ENCODE peak calls at places on chromosomes 16 and 17, in six cellular contexts. H is IMR-90, P is mesenchymal stem cell, W is H1, B is mesendoderm, R is H9. N is an unnamed sample.

GRCh38 chr16:66289986-66290385 is 76.5 kb upstream of the CDH5 start:
- DNase-seq in B (no peak), H (no peak), P (no peak), R (no peak), W (no peak), N (no peak)

GRCh38 chr16:60642956-60643355 is 1393.3 kb downstream of the CDH8 start:
- DNase-seq in P (no peak), H (no peak), B (peak; percentile 8), W (no peak), R (no peak), N (no peak)

GRCh38 chr17:50765454-50766221 is 1.7 kb downstream of the ANKRD40CL start:
- DNase-seq in R (no peak), H (no peak), P (no peak), B (no peak), W (no peak), N (no peak)

GRCh38 chr17:74746376-74746775 is 2.1 kb upstream of the NHERF1 start:
- DNase-seq in W (no peak), P (peak; percentile 38), R (peak; percentile 29), B (peak; percentile 96), H (no peak), N (no peak)

GRCh38 chr16:69366431-69366830 is 14.8 kb upstream of the TMED6 start:
- DNase-seq in B (no peak), P (no peak), R (no peak), W (no peak), H (no peak), N (no peak)

GRCh38 chr16:10009691-10010090 is 172.5 kb downstream of the GRIN2A start:
- DNase-seq in H (no peak), P (no peak), R (no peak), B (no peak), W (no peak), N (no peak)

GRCh38 chr16:17475104-17475503 is 4.3 kb upstream of the XYLT1 start:
- DNase-seq in H (no peak), P (no peak), R (no peak), B (no peak), W (no peak), N (no peak)

GRCh38 chr16:86874141-86874540 is 295.8 kb downstream of the FOXL1 start:
- DNase-seq in H (no peak), W (peak; percentile 19), R (peak; percentile 74), B (peak; percentile 42), P (peak; percentile 40), N (no peak)

GRCh38 chr17:13727441-13728171 is 125.9 kb upstream of the HS3ST3A1 start:
- DNase-seq in H (peak; percentile 80), R (no peak), P (peak; percentile 79), W (no peak), B (no peak), N (no peak)

GRCh38 chr16:19583665-19584300 is 28.3 kb downstream of the VPS35L start:
- DNase-seq in B (peak; percentile 67), P (peak; percentile 58), R (no peak), W (no peak), H (peak; percentile 55), N (peak; percentile 20)

GRCh38 chr16:58500329-58501241 is 642 bp downstream of the NDRG4 start:
- DNase-seq in H (no peak), W (no peak), B (peak; percentile 52), R (peak; percentile 56), P (peak; percentile 39), N (no peak)

GRCh38 chr17:78779848-78780247 is 2.2 kb downstream of the CYTH1 start:
- DNase-seq in B (no peak), R (no peak), P (no peak), W (no peak), H (no peak), N (no peak)

GRCh38 chr17:43517615-43518386 is 28.3 kb downstream of the ETV4 start:
- DNase-seq in P (peak; percentile 22), H (peak; percentile 67), W (no peak), R (no peak), B (no peak), N (no peak)

GRCh38 chr16:695355-696089 is 5.3 kb upstream of the WDR24 start:
- DNase-seq in B (no peak), W (no peak), R (peak; percentile 62), H (no peak), P (no peak), N (no peak)

GRCh38 chr16:8882041-8882617 is at the start of gene LITAFD:
- DNase-seq in P (no peak), H (no peak), B (no peak), R (no peak), W (no peak), N (no peak)

GRCh38 chr16:50246299-50247122 is 19.8 kb upstream of the ADCY7 start:
- DNase-seq in R (no peak), W (no peak), H (no peak), P (peak; percentile 19), B (peak; percentile 41), N (no peak)

GRCh38 chr16:27110524-27110896 is 43.8 kb downstream of the C16orf82 start:
- DNase-seq in H (no peak), P (peak; percentile 2), B (no peak), W (no peak), R (no peak), N (no peak)

GRCh38 chr16:23134274-23134673 is 15.0 kb downstream of the USP31 start:
- DNase-seq in W (no peak), B (no peak), R (no peak), P (no peak), H (no peak), N (no peak)

GRCh38 chr17:3951420-3951819 is 12.8 kb downstream of the ATP2A3 start:
- DNase-seq in W (no peak), P (no peak), B (no peak), R (no peak), H (no peak), N (no peak)

GRCh38 chr17:16918443-16918842 is 53.5 kb downstream of the TNFRSF13B start:
- DNase-seq in W (no peak), H (no peak), P (no peak), B (no peak), R (no peak), N (no peak)

GRCh38 chr17:16917995-16918394 is 53.9 kb downstream of the TNFRSF13B start:
- DNase-seq in R (no peak), H (no peak), B (no peak), W (no peak), P (no peak), N (no peak)

GRCh38 chr17:16919663-16920627 is 52.0 kb downstream of the TNFRSF13B start:
- DNase-seq in P (no peak), W (no peak), H (no peak), R (peak; percentile 90), B (peak; percentile 85), N (no peak)

GRCh38 chr17:16922386-16923096 is 49.4 kb downstream of the TNFRSF13B start:
- DNase-seq in B (peak; percentile 47), R (no peak), W (no peak), P (no peak), H (peak; percentile 8), N (no peak)

GRCh38 chr17:16920628-16921020 is 51.3 kb downstream of the TNFRSF13B start:
- DNase-seq in H (no peak), W (no peak), R (no peak), P (no peak), B (no peak), N (no peak)
- H2BK120ac ChIP-seq in H (no peak overlapping the region), W (no peak overlapping the region), R (no peak overlapping the region), P (no peak overlapping the region), B (no peak overlapping the region), N (no peak overlapping the region)

GRCh38 chr17:31320231-31320630 is 1.2 kb downstream of the EVI2A start:
- DNase-seq in P (no peak), W (no peak), R (no peak), B (no peak), H (no peak), N (no peak)

GRCh38 chr17:31321481-31321880 is at the start of gene EVI2A:
- DNase-seq in W (no peak), H (peak; percentile 88), R (no peak), B (peak; percentile 7), P (peak; percentile 92), N (no peak)

GRCh38 chr17:31321971-31322370 is 549 bp upstream of the EVI2A start:
- DNase-seq in P (no peak), R (no peak), H (no peak), B (no peak), W (no peak), N (no peak)

GRCh38 chr17:31319253-31319661 is 2.2 kb downstream of the EVI2A start:
- DNase-seq in B (no peak), R (no peak), W (no peak), P (no peak), H (no peak), N (no peak)

GRCh38 chr17:31320791-31321190 is 631 bp downstream of the EVI2A start:
- DNase-seq in H (peak; percentile 37), P (peak; percentile 70), R (no peak), B (no peak), W (no peak), N (no peak)
- H2BK15ac ChIP-seq in H (no peak overlapping the region), P (no peak overlapping the region), R (no peak overlapping the region), B (no peak overlapping the region), W (no peak overlapping the region), N (no peak overlapping the region)

GRCh38 chr16:77236063-77236511 is 36.9 kb downstream of the SYCE1L start:
- DNase-seq in H (peak; percentile 71), B (peak; percentile 85), R (peak; percentile 94), W (peak; percentile 79), P (peak; percentile 77), N (peak; percentile 88)
- H2BK120ac ChIP-seq in H (no peak overlapping the region), B (no peak overlapping the region), R (no peak overlapping the region), W (no peak overlapping the region), P (no peak overlapping the region), N (no peak overlapping the region)

GRCh38 chr16:15574614-15574948 is 68.4 kb downstream of the MARF1 start:
- DNase-seq in P (no peak), B (no peak), H (no peak), R (no peak), W (no peak), N (no peak)

GRCh38 chr16:15573274-15573895 is 69.6 kb downstream of the MARF1 start:
- DNase-seq in B (no peak), W (no peak), R (no peak), H (no peak), P (no peak), N (no peak)

GRCh38 chr16:15576960-15577958 is 65.7 kb downstream of the MARF1 start:
- DNase-seq in P (no peak), R (no peak), W (no peak), H (no peak), B (no peak), N (no peak)

GRCh38 chr16:15572329-15573001 is 70.5 kb downstream of the MARF1 start:
- DNase-seq in P (peak; percentile 19), W (no peak), H (peak; percentile 67), R (no peak), B (no peak), N (no peak)

DNA sequence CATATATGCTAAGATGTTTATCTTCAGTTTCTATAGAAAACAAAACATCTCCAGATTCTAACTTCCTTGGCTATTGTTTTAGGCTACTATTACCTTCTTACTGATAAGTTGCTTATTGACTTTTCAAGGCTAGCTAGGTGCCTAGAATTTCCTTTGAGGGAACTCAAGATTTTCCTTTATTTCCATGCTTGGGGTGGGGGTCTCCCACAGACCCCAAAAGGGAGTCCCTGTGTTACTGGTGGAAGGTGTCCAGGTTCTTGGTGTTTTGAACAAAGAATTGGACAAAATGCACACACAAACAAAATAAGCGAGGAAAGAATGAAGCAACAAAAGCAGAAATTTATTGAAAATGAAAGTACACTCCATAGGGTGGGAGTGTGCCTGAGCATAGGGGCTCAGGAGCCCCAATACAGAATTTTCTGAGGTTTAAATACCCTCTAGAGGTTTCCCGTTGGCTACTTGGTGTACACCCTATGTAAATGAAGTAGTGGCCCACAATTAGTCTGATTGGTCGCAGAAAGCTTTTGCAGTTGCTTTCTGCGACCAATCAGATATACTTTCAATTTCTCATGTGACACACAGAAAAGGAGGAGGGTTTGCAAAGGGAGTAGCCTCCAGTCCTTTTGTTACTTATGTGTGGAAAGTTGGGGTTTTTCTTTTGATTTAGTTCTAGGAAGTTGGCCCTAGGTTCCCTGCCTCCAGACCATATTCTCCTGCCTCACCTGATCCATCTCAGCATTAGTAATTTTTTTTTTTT is 67.5 kb downstream of the MARF1 start:
- DNase-seq in W (no peak), P (no peak), H (no peak), R (no peak), B (no peak), N (no peak)
- H2BK15ac ChIP-seq in W (no peak overlapping the region), P (no peak overlapping the region), H (no peak overlapping the region), R (no peak overlapping the region), B (no peak overlapping the region), N (no peak overlapping the region)

N was measured in neuronal stem cell.